ENCODE peak calls at places on chromosomes 2 and 18, in six cellular contexts. B is SHP77 treated with DMSO at 0.1 percent for 48 hours, G is cardiac fibroblast, C is endothelial cell, E is body of pancreas, Y is dermis blood vessel endothelial cell. P is an unnamed sample.
A peak's percentile ranks its signal among the peaks of the same experiment; 100 is the strongest.

GRCh38 chr2:86592547-86593230 is 29.4 kb upstream of the CHMP3 start:
- DNase-seq in B (no peak), G (peak; percentile 20), C (no peak), E (no peak), Y (no peak), P (no peak)

GRCh38 chr18:55589625-55590291 is 1.8 kb upstream of the TCF4 start:
- DNase-seq in B (peak; percentile 91), G (peak; percentile 98), C (peak; percentile 94), E (peak; percentile 95), Y (peak; percentile 98), P (peak; percentile 89)

GRCh38 chr2:113027691-113028090 is 22.4 kb downstream of the IL36A start:
- DNase-seq in B (no peak), G (no peak), C (no peak), E (no peak), Y (no peak), P (no peak)

GRCh38 chr2:105179469-105180372 is 61.8 kb upstream of the GPR45 start:
- DNase-seq in B (peak; percentile 10), G (peak; percentile 84), C (peak; percentile 19), E (peak; percentile 16), Y (peak; percentile 88), P (peak; percentile 44)

GRCh38 chr2:42881732-42882131 is 89.3 kb upstream of the HAAO start:
- DNase-seq in B (no peak), G (peak; percentile 75), C (no peak), E (no peak), Y (peak; percentile 80), P (no peak)

GRCh38 chr2:23602113-23602512 is 217.1 kb downstream of the KLHL29 start:
- DNase-seq in B (no peak), G (peak; percentile 78), C (no peak), E (no peak), Y (peak; percentile 22), P (no peak)

GRCh38 chr2:204842731-204843490 is 297.6 kb downstream of the PARD3B start:
- DNase-seq in B (no peak), G (peak; percentile 96), C (no peak), E (peak; percentile 20), Y (peak; percentile 91), P (no peak)

GRCh38 chr2:227182765-227183164 is 18.3 kb downstream of the COL4A3 start:
- DNase-seq in B (no peak), G (no peak), C (no peak), E (no peak), Y (no peak), P (no peak)

GRCh38 chr2:100619951-100620350 is 57.2 kb downstream of the PDCL3 start:
- DNase-seq in B (no peak), G (no peak), C (no peak), E (no peak), Y (no peak), P (no peak)

GRCh38 chr2:180385601-180386201 is 378.6 kb upstream of the CWC22 start:
- DNase-seq in B (no peak), G (peak; percentile 88), C (no peak), E (no peak), Y (no peak), P (no peak)

GRCh38 chr2:5693288-5694015 is 1.3 kb downstream of the SOX11 start:
- DNase-seq in B (peak; percentile 67), G (no peak), C (peak; percentile 47), E (no peak), Y (no peak), P (no peak)

GRCh38 chr2:228136027-228136426 is 45.5 kb downstream of the SPHKAP start:
- DNase-seq in B (no peak), G (no peak), C (no peak), E (no peak), Y (no peak), P (no peak)

GRCh38 chr2:241546771-241547498 is 11.6 kb upstream of the BOK start:
- DNase-seq in B (no peak), G (peak; percentile 85), C (peak; percentile 43), E (no peak), Y (peak; percentile 92), P (no peak)

GRCh38 chr2:241887806-241888522 is 18.4 kb downstream of the RTP5 start:
- DNase-seq in B (no peak), G (no peak), C (no peak), E (no peak), Y (no peak), P (no peak)

GRCh38 chr18:31661965-31662364 is 22.4 kb downstream of the B4GALT6 start:
- DNase-seq in B (no peak), G (peak; percentile 64), C (no peak), E (no peak), Y (no peak), P (no peak)

GRCh38 chr2:120796094-120796493 is 60.4 kb downstream of the GLI2 start:
- DNase-seq in B (no peak), G (no peak), C (no peak), E (no peak), Y (no peak), P (no peak)

GRCh38 chr18:64142904-64143303 is 6.0 kb downstream of the LINC00305 start:
- DNase-seq in B (no peak), G (no peak), C (no peak), E (no peak), Y (no peak), P (no peak)

GRCh38 chr2:217183471-217183870 is 323.6 kb upstream of the TNP1 start:
- DNase-seq in B (no peak), G (no peak), C (no peak), E (no peak), Y (no peak), P (no peak)

GRCh38 chr2:218032336-218033171 is 29.8 kb upstream of the TNS1 start:
- DNase-seq in B (no peak), G (no peak), C (no peak), E (no peak), Y (no peak), P (no peak)

GRCh38 chr2:59804662-59805258 is 748.7 kb downstream of the BCL11A start:
- DNase-seq in B (no peak), G (no peak), C (no peak), E (no peak), Y (no peak), P (peak; percentile 92)

GRCh38 chr2:226733189-226733858 is 66.3 kb downstream of the IRS1 start:
- DNase-seq in B (no peak), G (peak; percentile 62), C (no peak), E (peak; percentile 40), Y (no peak), P (peak; percentile 73)

GRCh38 chr2:68009526-68009925 is 53.3 kb downstream of the C1D start:
- DNase-seq in B (no peak), G (no peak), C (no peak), E (no peak), Y (no peak), P (no peak)

GRCh38 chr2:221518201-221518936 is 53.7 kb downstream of the EPHA4 start:
- DNase-seq in B (no peak), G (no peak), C (no peak), E (no peak), Y (peak; percentile 75), P (no peak)

GRCh38 chr2:43898134-43898957 is 59.6 kb downstream of the ABCG8 start:
- DNase-seq in B (no peak), G (no peak), C (peak; percentile 39), E (peak; percentile 73), Y (peak; percentile 36), P (peak; percentile 62)

GRCh38 chr2:171762879-171763573 is 75.8 kb downstream of the DYNC1I2 start:
- DNase-seq in B (no peak), G (peak; percentile 86), C (no peak), E (no peak), Y (peak; percentile 25), P (no peak)

GRCh38 chr2:88471083-88471942 is 18.8 kb upstream of the FOXI3 start:
- DNase-seq in B (no peak), G (no peak), C (no peak), E (no peak), Y (no peak), P (no peak)